ENCODE peak calls at places on chromosomes 6 and 20, in seven cellular contexts. Y, D, U, C, W, N and K are unnamed samples.

GRCh38 chr20:51487525-51488279 is 54.8 kb downstream of the NFATC2 start:
- DNase-seq in Y (no peak), D (no peak), U (peak), C (no peak), W (peak), N (no peak), K (peak)

GRCh38 chr20:13819885-13820645 is 35.2 kb downstream of the NDUFAF5 start:
- DNase-seq in Y (no peak), D (no peak), U (peak), C (peak), W (peak), N (peak), K (peak)

GRCh38 chr6:35391240-35391968 is 49.0 kb downstream of the PPARD start:
- DNase-seq in Y (no peak), D (no peak), U (peak), C (no peak), W (peak), N (no peak), K (peak)

GRCh38 chr6:89952696-89953095 is 58.4 kb downstream of the GJA10 start:
- DNase-seq in Y (no peak), D (no peak), U (peak), C (no peak), W (peak), N (no peak), K (peak)

GRCh38 chr20:22282696-22283095 is 301.7 kb downstream of the FOXA2 start:
- DNase-seq in Y (no peak), D (no peak), U (no peak), C (no peak), W (no peak), N (no peak), K (no peak)

GRCh38 chr6:138456393-138456775 is 42.9 kb downstream of the NHSL1 start:
- DNase-seq in Y (no peak), D (no peak), U (no peak), C (no peak), W (no peak), N (no peak), K (no peak)

GRCh38 chr20:17533396-17533795 is 2.2 kb upstream of the BFSP1 start:
- DNase-seq in Y (no peak), D (no peak), U (peak), C (no peak), W (peak), N (peak), K (peak)

GRCh38 chr20:22226849-22227248 is 357.5 kb downstream of the FOXA2 start:
- DNase-seq in Y (no peak), D (no peak), U (no peak), C (no peak), W (no peak), N (no peak), K (no peak)

GRCh38 chr20:58433029-58433657 is 44.1 kb downstream of the VAPB start:
- DNase-seq in Y (no peak), D (no peak), U (no peak), C (no peak), W (no peak), N (no peak), K (no peak)

GRCh38 chr6:31158863-31159855 is 770 bp downstream of the TCF19 start:
- DNase-seq in Y (no peak), D (no peak), U (no peak), C (peak), W (no peak), N (peak), K (peak)

GRCh38 chr6:26033132-26033941 is 53.9 kb upstream of the HFE start:
- DNase-seq in Y (peak), D (peak), U (peak), C (peak), W (peak), N (peak), K (peak)

GRCh38 chr6:8182857-8183256 is 80.5 kb upstream of the EEF1E1 start:
- DNase-seq in Y (no peak), D (no peak), U (no peak), C (no peak), W (no peak), N (no peak), K (peak)

DNA sequence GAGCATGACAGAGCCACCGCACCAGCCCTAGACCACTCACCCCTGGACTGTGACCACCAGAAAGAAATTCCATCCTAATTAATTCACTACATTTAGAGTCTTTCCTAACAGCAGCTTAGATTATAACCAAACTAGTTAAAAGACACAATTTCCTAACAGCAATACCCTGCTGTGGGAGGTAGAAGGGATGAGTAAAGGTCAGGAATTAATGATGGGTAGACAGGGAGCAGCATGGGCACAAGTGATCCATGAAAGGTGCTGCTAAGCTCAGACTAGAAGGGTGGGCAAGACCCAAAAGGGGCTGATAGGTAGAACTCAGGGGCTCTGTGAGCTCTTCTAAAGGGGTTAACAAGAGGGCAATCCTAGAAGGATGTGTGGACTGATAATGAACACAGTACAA is 188.5 kb upstream of the FOXQ1 start:
- DNase-seq in Y (no peak), D (no peak), U (no peak), C (no peak), W (no peak), N (no peak), K (no peak)
- TF ChIP-seq CTCF in Y (no peak), D (no peak), U (no peak), C (no peak), W (no peak), N (no peak), K (no peak)

GRCh38 chr6:568954-569523 is 87.9 kb downstream of the HUS1B start:
- DNase-seq in Y (no peak), D (no peak), U (no peak), C (no peak), W (no peak), N (no peak), K (no peak)

GRCh38 chr6:572596-573265 is 84.2 kb downstream of the HUS1B start:
- DNase-seq in Y (no peak), D (no peak), U (peak), C (no peak), W (no peak), N (no peak), K (peak)

GRCh38 chr6:568085-568484 is 88.8 kb downstream of the HUS1B start:
- DNase-seq in Y (no peak), D (no peak), U (no peak), C (no peak), W (no peak), N (no peak), K (no peak)

GRCh38 chr6:571892-572291 is 85.0 kb downstream of the HUS1B start:
- DNase-seq in Y (no peak), D (no peak), U (no peak), C (no peak), W (no peak), N (no peak), K (no peak)

GRCh38 chr6:570812-571211 is 86.1 kb downstream of the HUS1B start:
- DNase-seq in Y (no peak), D (no peak), U (no peak), C (no peak), W (no peak), N (no peak), K (no peak)
- H3K4me3 ChIP-seq in Y (no peak), D (no peak), U (no peak), C (no peak), W (no peak), N (no peak), K (no peak)

DNA sequence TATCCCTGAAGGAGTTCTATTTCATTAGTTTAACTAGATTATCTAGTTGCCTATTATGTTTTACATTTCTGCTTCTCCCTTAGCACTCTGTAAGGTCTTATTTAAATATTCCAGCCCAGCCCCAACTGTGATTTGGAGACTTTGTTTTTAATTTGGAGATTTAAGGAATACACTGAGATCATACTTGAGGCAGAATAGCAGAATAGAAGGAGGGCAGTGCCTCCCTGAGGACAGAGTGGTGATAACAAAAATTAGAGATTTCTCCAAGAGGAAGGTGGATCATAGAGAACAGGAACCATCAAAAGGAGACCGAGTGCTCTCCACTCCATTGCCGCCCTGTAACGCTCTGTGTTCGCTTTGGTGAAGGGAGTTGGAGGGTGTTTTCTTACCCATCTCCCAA is 14.8 kb upstream of the CD164 start:
- DNase-seq in Y (no peak), D (no peak), U (peak), C (no peak), W (no peak), N (no peak), K (peak)
- TF ChIP-seq CTCF in Y (no peak), D (no peak), U (peak), C (no peak), W (peak), N (peak), K (peak)

GRCh38 chr20:62638680-62639406 is 3.5 kb upstream of the SLCO4A1 start:
- DNase-seq in Y (no peak), D (no peak), U (no peak), C (no peak), W (no peak), N (no peak), K (no peak)
- H3K4me3 ChIP-seq in Y (no peak), D (no peak), U (no peak), C (no peak), W (no peak), N (no peak), K (no peak)

GRCh38 chr20:5484926-5485325 is 168.2 kb upstream of the PROKR2 start:
- DNase-seq in Y (no peak), D (no peak), U (no peak), C (no peak), W (no peak), N (no peak), K (no peak)
- TF ChIP-seq CTCF in Y (no peak), D (no peak), U (no peak), C (no peak), W (no peak), N (no peak), K (no peak)

GRCh38 chr20:34546751-34547181 is 11.8 kb upstream of the MAP1LC3A start:
- DNase-seq in Y (no peak), D (no peak), U (no peak), C (no peak), W (no peak), N (no peak), K (no peak)

GRCh38 chr20:34543457-34544056 is 15.0 kb upstream of the MAP1LC3A start:
- DNase-seq in Y (no peak), D (no peak), U (no peak), C (no peak), W (no peak), N (no peak), K (no peak)

GRCh38 chr20:34541917-34542316 is 16.6 kb upstream of the MAP1LC3A start:
- DNase-seq in Y (no peak), D (no peak), U (no peak), C (no peak), W (no peak), N (no peak), K (no peak)

GRCh38 chr20:34542439-34542838 is 16.1 kb upstream of the MAP1LC3A start:
- DNase-seq in Y (no peak), D (no peak), U (no peak), C (no peak), W (no peak), N (no peak), K (no peak)

DNA sequence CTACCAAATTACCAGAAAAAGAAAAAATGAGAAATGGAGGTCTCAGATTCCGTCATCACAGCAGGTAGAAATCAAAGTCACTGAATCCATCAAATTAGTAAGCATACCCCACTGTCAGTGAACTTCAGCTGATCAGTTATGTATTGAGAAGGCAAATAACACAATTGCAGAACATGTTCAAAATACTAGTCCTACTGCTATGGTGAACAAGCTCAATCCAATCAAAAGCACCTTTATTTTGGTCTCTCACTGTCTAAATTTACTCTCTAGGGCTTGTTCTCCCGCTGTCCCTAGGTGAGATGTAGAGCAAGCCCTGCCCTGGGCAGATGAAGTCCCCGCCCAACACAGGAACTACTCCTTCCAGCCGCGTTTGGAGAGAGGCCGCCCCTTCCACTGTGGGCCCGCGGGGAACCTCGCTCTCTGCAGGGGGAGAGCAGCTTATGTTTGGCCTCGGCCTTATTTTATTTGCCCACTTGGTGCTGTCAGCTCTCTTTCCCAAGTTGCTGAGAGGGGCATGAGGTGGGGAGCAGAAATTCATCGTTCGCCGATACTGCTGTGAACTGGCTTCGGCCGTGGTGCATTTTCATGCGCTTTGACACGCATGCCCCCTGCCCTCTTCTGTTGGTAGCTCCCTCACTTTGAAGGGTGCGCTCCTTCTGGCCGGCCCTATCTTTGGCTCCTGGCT is 14.3 kb upstream of the MAP1LC3A start:
- DNase-seq in Y (peak), D (no peak), U (no peak), C (no peak), W (no peak), N (no peak), K (no peak)
- H3K4me3 ChIP-seq in Y (peak), D (no peak), U (no peak), C (no peak), W (no peak), N (no peak), K (peak)

DNA sequence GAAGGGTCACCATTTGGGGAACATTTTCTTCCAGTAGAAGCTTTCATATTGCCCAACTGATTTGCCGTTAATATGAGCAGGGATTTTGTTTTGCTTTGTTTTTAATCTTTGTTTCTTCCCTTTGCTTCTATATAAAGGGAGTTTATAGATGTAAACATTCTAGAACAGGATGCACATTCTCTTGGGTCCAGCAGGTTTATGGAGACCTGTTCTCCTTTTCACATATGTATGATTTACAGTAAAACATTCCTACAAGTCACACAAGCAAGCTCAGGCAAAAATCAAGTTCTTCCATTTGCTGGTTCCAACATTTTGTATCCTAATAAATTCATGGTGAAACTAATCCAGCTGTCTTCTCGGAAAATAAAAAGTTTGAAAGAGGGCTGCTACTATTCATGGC is 1082.4 kb upstream of the FLRT3 start:
- DNase-seq in Y (no peak), D (no peak), U (no peak), C (no peak), W (no peak), N (no peak), K (no peak)
- TF ChIP-seq CTCF in Y (no peak), D (no peak), U (no peak), C (no peak), W (no peak), N (no peak), K (no peak)

GRCh38 chr6:64013061-64013410 is 377.4 kb downstream of the PHF3 start:
- DNase-seq in Y (no peak), D (no peak), U (no peak), C (no peak), W (no peak), N (peak), K (peak)

GRCh38 chr6:64012351-64013060 is 376.9 kb downstream of the PHF3 start:
- DNase-seq in Y (no peak), D (no peak), U (peak), C (no peak), W (no peak), N (peak), K (peak)

GRCh38 chr6:64014581-64014980 is 379.0 kb downstream of the PHF3 start:
- DNase-seq in Y (no peak), D (no peak), U (no peak), C (no peak), W (no peak), N (no peak), K (no peak)

GRCh38 chr6:64010010-64010409 is 374.4 kb downstream of the PHF3 start:
- DNase-seq in Y (no peak), D (no peak), U (no peak), C (no peak), W (no peak), N (no peak), K (no peak)

GRCh38 chr6:64010646-64011045 is 375.0 kb downstream of the PHF3 start:
- DNase-seq in Y (no peak), D (no peak), U (no peak), C (no peak), W (no peak), N (no peak), K (no peak)
- H3K4me3 ChIP-seq in Y (no peak), D (no peak), U (no peak), C (no peak), W (no peak), N (no peak), K (no peak)

GRCh38 chr6:6588064-6588923 is at the start of gene LY86:
- DNase-seq in Y (no peak), D (no peak), U (no peak), C (no peak), W (no peak), N (no peak), K (no peak)
- TF ChIP-seq CTCF in Y (no peak), D (no peak), U (no peak), C (no peak), W (no peak), N (no peak), K (no peak)